ENCODE peak calls at places on chromosome 10, in four cellular contexts. One of them, this sample, is unnamed. For H3K27me3 and H3K4me1, the result is how much of the 10 kb centered on the place peaks cover.

GRCh38 chr10:11415095-11415494 is 196.4 kb downstream of the USP6NL start:
- DNase-seq in osteoblast: no peak
- DNase-seq in adrenal gland: no peak
- DNase-seq in transverse colon: no peak
- DNase-seq in this sample: no peak

GRCh38 chr10:99964791-99965190 is 45.0 kb downstream of the DNMBP start:
- DNase-seq in osteoblast: no peak
- DNase-seq in adrenal gland: no peak
- DNase-seq in transverse colon: no peak
- DNase-seq in this sample: no peak

GRCh38 chr10:43128331-43128730 is 9.9 kb upstream of the CSGALNACT2 start:
- DNase-seq in osteoblast: no peak
- DNase-seq in adrenal gland: peak
- DNase-seq in transverse colon: no peak
- DNase-seq in this sample: peak

GRCh38 chr10:23869996-23870395 is 338.9 kb upstream of the KIAA1217 start:
- DNase-seq in osteoblast: no peak
- DNase-seq in adrenal gland: no peak
- DNase-seq in transverse colon: no peak
- DNase-seq in this sample: no peak

GRCh38 chr10:12509016-12509793 is 159.9 kb downstream of the CAMK1D start:
- DNase-seq in osteoblast: no peak
- DNase-seq in adrenal gland: no peak
- DNase-seq in transverse colon: no peak
- DNase-seq in this sample: no peak

GRCh38 chr10:27391325-27391724 is 112.8 kb upstream of the RAB18 start:
- DNase-seq in osteoblast: no peak
- DNase-seq in adrenal gland: no peak
- DNase-seq in transverse colon: no peak
- DNase-seq in this sample: no peak

GRCh38 chr10:79321951-79322350 is 25.3 kb upstream of the PPIF start:
- DNase-seq in osteoblast: peak
- DNase-seq in adrenal gland: no peak
- DNase-seq in transverse colon: no peak
- DNase-seq in this sample: no peak

GRCh38 chr10:79425074-79425532 is 20.3 kb downstream of the ZCCHC24 start:
- DNase-seq in osteoblast: no peak
- DNase-seq in adrenal gland: no peak
- DNase-seq in transverse colon: no peak
- DNase-seq in this sample: no peak

GRCh38 chr10:10551595-10551994 is 466.1 kb upstream of the CELF2 start:
- DNase-seq in osteoblast: no peak
- DNase-seq in adrenal gland: no peak
- DNase-seq in transverse colon: no peak
- DNase-seq in this sample: no peak

GRCh38 chr10:69537449-69537848 is 35.8 kb downstream of the NEUROG3 start:
- DNase-seq in osteoblast: no peak
- DNase-seq in adrenal gland: no peak
- DNase-seq in transverse colon: no peak
- DNase-seq in this sample: no peak

GRCh38 chr10:99700649-99701048 is 31.3 kb downstream of the COX15 start:
- DNase-seq in osteoblast: no peak
- DNase-seq in adrenal gland: no peak
- DNase-seq in transverse colon: no peak
- DNase-seq in this sample: no peak

GRCh38 chr10:12327074-12327473 is 22.3 kb upstream of the CAMK1D start:
- DNase-seq in osteoblast: no peak
- DNase-seq in adrenal gland: no peak
- DNase-seq in transverse colon: no peak
- DNase-seq in this sample: no peak

GRCh38 chr10:49177391-49178355 is 10.5 kb downstream of the TMEM273 start:
- DNase-seq in osteoblast: peak
- DNase-seq in adrenal gland: peak
- DNase-seq in transverse colon: peak
- DNase-seq in this sample: peak

GRCh38 chr10:89332092-89332633 is 4.4 kb downstream of the IFIT3 start:
- DNase-seq in osteoblast: peak
- DNase-seq in adrenal gland: no peak
- DNase-seq in transverse colon: no peak
- DNase-seq in this sample: no peak

GRCh38 chr10:89327803-89328441 is at the start of gene IFIT3:
- DNase-seq in osteoblast: peak
- DNase-seq in adrenal gland: peak
- DNase-seq in transverse colon: peak
- DNase-seq in this sample: peak

GRCh38 chr10:89337493-89337892 is 9.7 kb downstream of the IFIT3 start:
- DNase-seq in osteoblast: no peak
- DNase-seq in adrenal gland: no peak
- DNase-seq in transverse colon: no peak
- DNase-seq in this sample: no peak

GRCh38 chr10:89330537-89330936 is 2.7 kb downstream of the IFIT3 start:
- DNase-seq in osteoblast: no peak
- DNase-seq in adrenal gland: no peak
- DNase-seq in transverse colon: no peak
- DNase-seq in this sample: no peak

GRCh38 chr10:89332718-89333281 is 5.0 kb downstream of the IFIT3 start:
- DNase-seq in osteoblast: no peak
- DNase-seq in adrenal gland: no peak
- DNase-seq in transverse colon: no peak
- DNase-seq in this sample: no peak
- H3K4me3 ChIP-seq in osteoblast: peak
- H3K4me3 ChIP-seq in adrenal gland: no peak
- H3K4me3 ChIP-seq in transverse colon: no peak
- H3K4me3 ChIP-seq in this sample: no peak

GRCh38 chr10:62795750-62796149 is 8.8 kb upstream of the ADO start:
- DNase-seq in osteoblast: no peak
- DNase-seq in adrenal gland: no peak
- DNase-seq in transverse colon: no peak
- DNase-seq in this sample: no peak

GRCh38 chr10:62795093-62795492 is 9.4 kb upstream of the ADO start:
- DNase-seq in osteoblast: no peak
- DNase-seq in adrenal gland: no peak
- DNase-seq in transverse colon: no peak
- DNase-seq in this sample: no peak

GRCh38 chr10:62790571-62790970 is 13.9 kb upstream of the ADO start:
- DNase-seq in osteoblast: no peak
- DNase-seq in adrenal gland: no peak
- DNase-seq in transverse colon: no peak
- DNase-seq in this sample: no peak

GRCh38 chr10:62792261-62792660 is 12.3 kb upstream of the ADO start:
- DNase-seq in osteoblast: no peak
- DNase-seq in adrenal gland: no peak
- DNase-seq in transverse colon: no peak
- DNase-seq in this sample: no peak

GRCh38 chr10:62794306-62794705 is 10.2 kb upstream of the ADO start:
- DNase-seq in osteoblast: peak
- DNase-seq in adrenal gland: no peak
- DNase-seq in transverse colon: no peak
- DNase-seq in this sample: no peak
- H3K27me3 ChIP-seq in osteoblast: under half
- H3K27me3 ChIP-seq in adrenal gland: under half
- H3K27me3 ChIP-seq in transverse colon: under half
- H3K27me3 ChIP-seq in this sample: under half

GRCh38 chr10:30420774-30421173 is 13.2 kb upstream of the MAP3K8 start:
- DNase-seq in osteoblast: no peak
- DNase-seq in adrenal gland: no peak
- DNase-seq in transverse colon: no peak
- DNase-seq in this sample: no peak
- H3K4me1 ChIP-seq in osteoblast: under half
- H3K4me1 ChIP-seq in adrenal gland: under half
- H3K4me1 ChIP-seq in transverse colon: under half
- H3K4me1 ChIP-seq in this sample: under half

GRCh38 chr10:103276941-103277712 is at the start of gene INA:
- DNase-seq in osteoblast: peak
- DNase-seq in adrenal gland: peak
- DNase-seq in transverse colon: no peak
- DNase-seq in this sample: no peak
- H3K4me3 ChIP-seq in osteoblast: peak
- H3K4me3 ChIP-seq in adrenal gland: no peak
- H3K4me3 ChIP-seq in transverse colon: no peak
- H3K4me3 ChIP-seq in this sample: no peak

GRCh38 chr10:129032626-129033353 is 434.3 kb upstream of the MGMT start:
- DNase-seq in osteoblast: no peak
- DNase-seq in adrenal gland: no peak
- DNase-seq in transverse colon: no peak
- DNase-seq in this sample: no peak

GRCh38 chr10:129031233-129032150 is 435.5 kb upstream of the MGMT start:
- DNase-seq in osteoblast: peak
- DNase-seq in adrenal gland: peak
- DNase-seq in transverse colon: peak
- DNase-seq in this sample: peak

GRCh38 chr10:129025774-129026173 is 441.3 kb upstream of the MGMT start:
- DNase-seq in osteoblast: no peak
- DNase-seq in adrenal gland: no peak
- DNase-seq in transverse colon: no peak
- DNase-seq in this sample: no peak

GRCh38 chr10:129033354-129033729 is 433.7 kb upstream of the MGMT start:
- DNase-seq in osteoblast: no peak
- DNase-seq in adrenal gland: no peak
- DNase-seq in transverse colon: no peak
- DNase-seq in this sample: no peak

DNA sequence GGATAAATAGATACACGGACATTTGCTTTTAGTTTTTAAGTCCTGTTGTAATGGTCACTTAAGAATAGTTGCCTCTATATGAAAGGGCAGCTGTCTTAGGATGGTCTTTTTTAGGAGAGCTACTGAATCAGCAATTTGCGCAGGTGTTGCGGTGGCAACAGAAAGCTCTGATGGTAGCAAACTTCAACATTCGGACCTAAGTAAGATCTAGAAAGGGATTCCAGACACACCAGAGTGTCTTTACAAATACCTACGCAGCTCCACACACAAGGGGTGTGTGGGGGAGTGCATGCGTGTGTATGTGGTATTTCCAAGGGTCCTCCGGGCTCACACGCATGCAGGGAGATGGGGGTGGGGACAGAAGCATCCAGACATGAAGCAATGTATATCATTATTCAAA is 438.6 kb upstream of the MGMT start:
- DNase-seq in osteoblast: no peak
- DNase-seq in adrenal gland: no peak
- DNase-seq in transverse colon: no peak
- DNase-seq in this sample: no peak
- H3K27me3 ChIP-seq in osteoblast: under half
- H3K27me3 ChIP-seq in adrenal gland: under half
- H3K27me3 ChIP-seq in transverse colon: half or more
- H3K27me3 ChIP-seq in this sample: under half

This sample was measured in lung.